ENCODE peak calls at places on chromosomes 12 and 14, in four cellular contexts. One of them, this sample, is unnamed.

GRCh38 chr14:36373982-36374673 is 53.7 kb upstream of the MBIP start:
- DNase-seq in GM12865: peak; percentile 86
- DNase-seq in HCT116: peak; percentile 82
- DNase-seq in hepatocyte: peak; percentile 91
- DNase-seq in this sample: peak; percentile 72

GRCh38 chr12:89469361-89469760 is 55.2 kb downstream of the GALNT4 start:
- DNase-seq in GM12865: peak; percentile 57
- DNase-seq in HCT116: no peak
- DNase-seq in hepatocyte: no peak
- DNase-seq in this sample: no peak

GRCh38 chr12:65892905-65893304 is 68.6 kb downstream of the HMGA2 start:
- DNase-seq in GM12865: peak; percentile 20
- DNase-seq in HCT116: no peak
- DNase-seq in hepatocyte: no peak
- DNase-seq in this sample: peak; percentile 80

GRCh38 chr14:50116221-50116956 is at the start of gene VCPKMT:
- DNase-seq in GM12865: peak; percentile 96
- DNase-seq in HCT116: peak; percentile 73
- DNase-seq in hepatocyte: peak; percentile 97
- DNase-seq in this sample: peak; percentile 91

GRCh38 chr12:90831712-90832111 is 123.3 kb downstream of the CCER1 start:
- DNase-seq in GM12865: no peak
- DNase-seq in HCT116: no peak
- DNase-seq in hepatocyte: no peak
- DNase-seq in this sample: no peak

GRCh38 chr12:13144266-13144828 is 40.9 kb upstream of the GSG1 start:
- DNase-seq in GM12865: no peak
- DNase-seq in HCT116: no peak
- DNase-seq in hepatocyte: no peak
- DNase-seq in this sample: no peak

GRCh38 chr12:56838602-56839488 is 75.7 kb downstream of the HSD17B6 start:
- DNase-seq in GM12865: no peak
- DNase-seq in HCT116: no peak
- DNase-seq in hepatocyte: no peak
- DNase-seq in this sample: peak; percentile 26

GRCh38 chr12:43852744-43853143 is 16.9 kb downstream of the TMEM117 start:
- DNase-seq in GM12865: no peak
- DNase-seq in HCT116: no peak
- DNase-seq in hepatocyte: no peak
- DNase-seq in this sample: no peak

GRCh38 chr14:90042587-90043252 is 19.1 kb upstream of the KCNK13 start:
- DNase-seq in GM12865: no peak
- DNase-seq in HCT116: no peak
- DNase-seq in hepatocyte: no peak
- DNase-seq in this sample: no peak

GRCh38 chr12:48826209-48826855 is 8.0 kb downstream of the CACNB3 start:
- DNase-seq in GM12865: no peak
- DNase-seq in HCT116: no peak
- DNase-seq in hepatocyte: no peak
- DNase-seq in this sample: no peak

GRCh38 chr14:64388533-64389243 is 535 bp downstream of the MTHFD1 start:
- DNase-seq in GM12865: no peak
- DNase-seq in HCT116: no peak
- DNase-seq in hepatocyte: peak; percentile 44
- DNase-seq in this sample: peak; percentile 45

GRCh38 chr12:18250313-18250916 is 10.9 kb upstream of the PIK3C2G start:
- DNase-seq in GM12865: peak; percentile 54
- DNase-seq in HCT116: peak; percentile 54
- DNase-seq in hepatocyte: peak; percentile 87
- DNase-seq in this sample: peak; percentile 76

GRCh38 chr14:102545461-102546265 is 36.1 kb upstream of the ANKRD9 start:
- DNase-seq in GM12865: no peak
- DNase-seq in HCT116: no peak
- DNase-seq in hepatocyte: peak; percentile 72
- DNase-seq in this sample: peak; percentile 92

GRCh38 chr12:69704357-69704756 is 5.3 kb upstream of the BEST3 start:
- DNase-seq in GM12865: no peak
- DNase-seq in HCT116: no peak
- DNase-seq in hepatocyte: no peak
- DNase-seq in this sample: no peak

GRCh38 chr14:39230416-39230815 is 3.3 kb upstream of the MIA2 start:
- DNase-seq in GM12865: no peak
- DNase-seq in HCT116: no peak
- DNase-seq in hepatocyte: no peak
- DNase-seq in this sample: no peak

GRCh38 chr14:36556811-36557433 is 25.5 kb downstream of the NKX2-8 start:
- DNase-seq in GM12865: peak; percentile 20
- DNase-seq in HCT116: peak; percentile 19
- DNase-seq in hepatocyte: peak; percentile 37
- DNase-seq in this sample: peak; percentile 12

GRCh38 chr12:125861299-125862281 is 796.4 kb downstream of the AACS start:
- DNase-seq in GM12865: no peak
- DNase-seq in HCT116: no peak
- DNase-seq in hepatocyte: no peak
- DNase-seq in this sample: peak; percentile 1

GRCh38 chr12:28830491-28830890 is 318.6 kb upstream of the FAR2 start:
- DNase-seq in GM12865: no peak
- DNase-seq in HCT116: no peak
- DNase-seq in hepatocyte: no peak
- DNase-seq in this sample: no peak

GRCh38 chr14:31881531-31882310 is 195.4 kb upstream of the ARHGAP5 start:
- DNase-seq in GM12865: no peak
- DNase-seq in HCT116: no peak
- DNase-seq in hepatocyte: no peak
- DNase-seq in this sample: no peak

GRCh38 chr14:101820283-101820798 is 58.8 kb downstream of the PPP2R5C start:
- DNase-seq in GM12865: peak; percentile 67
- DNase-seq in HCT116: no peak
- DNase-seq in hepatocyte: no peak
- DNase-seq in this sample: no peak

GRCh38 chr14:38238332-38238731 is 17.6 kb downstream of the CLEC14A start:
- DNase-seq in GM12865: no peak
- DNase-seq in HCT116: no peak
- DNase-seq in hepatocyte: no peak
- DNase-seq in this sample: peak; percentile 62

GRCh38 chr12:52130695-52131094 is 51.2 kb downstream of the SMIM41 start:
- DNase-seq in GM12865: no peak
- DNase-seq in HCT116: no peak
- DNase-seq in hepatocyte: no peak
- DNase-seq in this sample: no peak
- TF ChIP-seq CTCF in GM12865: no peak
- TF ChIP-seq CTCF in HCT116: no peak
- TF ChIP-seq CTCF in hepatocyte: no peak
- TF ChIP-seq CTCF in this sample: no peak

GRCh38 chr12:55717397-55718007 is 1.7 kb downstream of the BLOC1S1 start:
- DNase-seq in GM12865: peak; percentile 24
- DNase-seq in HCT116: no peak
- DNase-seq in hepatocyte: no peak
- DNase-seq in this sample: no peak
- H3K4me3 ChIP-seq in GM12865: peak overlapping the region; percentile 96
- H3K4me3 ChIP-seq in HCT116: peak overlapping the region; percentile 94
- H3K4me3 ChIP-seq in hepatocyte: no peak overlapping the region
- H3K4me3 ChIP-seq in this sample: no peak overlapping the region

GRCh38 chr14:105107351-105107750 is 42.1 kb upstream of the GPR132 start:
- DNase-seq in GM12865: no peak
- DNase-seq in HCT116: no peak
- DNase-seq in hepatocyte: no peak
- DNase-seq in this sample: no peak
- TF ChIP-seq CTCF in GM12865: no peak
- TF ChIP-seq CTCF in HCT116: no peak
- TF ChIP-seq CTCF in hepatocyte: no peak
- TF ChIP-seq CTCF in this sample: no peak

DNA sequence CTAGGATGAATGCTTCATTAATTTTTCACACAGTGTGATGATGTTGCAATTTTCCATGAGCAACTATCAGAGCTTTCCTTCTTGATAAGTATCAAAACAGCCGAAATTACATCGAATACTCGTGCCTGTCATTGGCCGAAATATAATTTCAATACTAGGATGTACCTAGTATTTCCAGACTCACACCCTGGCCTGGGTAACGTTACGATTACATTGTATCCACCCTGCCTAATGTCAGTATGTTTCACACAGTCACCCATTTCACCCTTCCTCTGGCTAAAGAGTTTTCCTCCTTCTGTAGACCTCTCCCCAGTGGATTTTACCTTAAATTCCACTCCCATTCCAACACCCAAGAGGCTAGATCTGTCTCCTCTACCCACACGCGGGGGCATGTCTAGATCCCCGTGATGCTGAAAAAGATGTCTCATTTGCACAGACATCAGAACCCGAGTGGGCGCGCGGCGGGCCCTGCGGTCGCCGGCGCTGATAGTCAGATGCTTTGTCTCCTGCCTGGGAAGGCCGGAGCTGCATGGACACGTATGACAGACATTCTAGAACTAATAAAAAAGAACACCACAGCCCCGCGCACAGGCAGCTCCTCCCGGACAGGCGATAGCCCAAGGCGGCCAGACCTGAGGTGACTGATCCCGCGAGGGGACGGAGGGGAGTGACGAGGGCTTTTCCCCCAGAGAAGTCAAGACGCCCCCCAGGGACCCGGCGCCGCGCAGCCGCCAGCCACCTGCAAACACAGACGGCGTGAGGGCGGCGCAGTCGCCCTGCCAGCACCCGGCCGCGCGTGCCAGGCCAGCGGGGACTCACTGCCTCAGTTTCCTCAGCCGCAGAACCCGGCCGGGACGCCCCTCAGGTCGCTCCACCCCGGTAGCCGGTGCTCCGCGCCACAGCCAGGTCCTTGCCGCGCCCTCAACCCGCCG is 691 bp downstream of the KIF21A start:
- DNase-seq in GM12865: peak; percentile 75
- DNase-seq in HCT116: no peak
- DNase-seq in hepatocyte: peak; percentile 59
- DNase-seq in this sample: peak; percentile 22
- H3K4me3 ChIP-seq in GM12865: peak overlapping the region; percentile 69
- H3K4me3 ChIP-seq in HCT116: peak overlapping the region; percentile 80
- H3K4me3 ChIP-seq in hepatocyte: peak overlapping the region; percentile 76
- H3K4me3 ChIP-seq in this sample: peak overlapping the region; percentile 61

GRCh38 chr12:85237320-85237719 is 42.7 kb upstream of the ALX1 start:
- DNase-seq in GM12865: no peak
- DNase-seq in HCT116: no peak
- DNase-seq in hepatocyte: no peak
- DNase-seq in this sample: no peak
- TF ChIP-seq CTCF in GM12865: no peak
- TF ChIP-seq CTCF in HCT116: no peak
- TF ChIP-seq CTCF in hepatocyte: no peak
- TF ChIP-seq CTCF in this sample: no peak

GRCh38 chr12:93176166-93176565 is 201.6 kb upstream of the NUDT4 start:
- DNase-seq in GM12865: no peak
- DNase-seq in HCT116: no peak
- DNase-seq in hepatocyte: no peak
- DNase-seq in this sample: peak; percentile 71
- H3K4me3 ChIP-seq in GM12865: no peak overlapping the region
- H3K4me3 ChIP-seq in HCT116: no peak overlapping the region
- H3K4me3 ChIP-seq in hepatocyte: no peak overlapping the region
- H3K4me3 ChIP-seq in this sample: no peak overlapping the region